ENCODE peak calls at places on chromosome 3, in seven cellular contexts. One of them, this sample, is unnamed.

GRCh38 chr3:13229291-13229949 is 156.2 kb upstream of the IQSEC1 start:
- DNase-seq in D721Med: no peak
- DNase-seq in GM13977: peak; percentile 54
- DNase-seq in amniotic epithelial cell: no peak
- DNase-seq in RWPE1: peak; percentile 32
- DNase-seq in HT1080: peak; percentile 34
- DNase-seq in renal cortical epithelial cell: peak; percentile 40
- DNase-seq in this sample: peak; percentile 46

GRCh38 chr3:194089357-194090177 is 46.4 kb upstream of the HES1 start:
- DNase-seq in HT1080: peak; percentile 100
- DNase-seq in renal cortical epithelial cell: peak; percentile 100
- DNase-seq in RWPE1: peak; percentile 98
- DNase-seq in GM13977: peak; percentile 65
- DNase-seq in D721Med: no peak
- DNase-seq in amniotic epithelial cell: peak; percentile 100
- DNase-seq in this sample: no peak

GRCh38 chr3:10945683-10946287 is 46.8 kb upstream of the SLC6A1 start:
- DNase-seq in RWPE1: peak; percentile 49
- DNase-seq in renal cortical epithelial cell: peak; percentile 13
- DNase-seq in GM13977: peak; percentile 74
- DNase-seq in amniotic epithelial cell: peak; percentile 16
- DNase-seq in D721Med: peak; percentile 87
- DNase-seq in HT1080: peak; percentile 42
- DNase-seq in this sample: peak; percentile 59

GRCh38 chr3:40939113-40940070 is 259.9 kb upstream of the CTNNB1 start:
- DNase-seq in amniotic epithelial cell: no peak
- DNase-seq in GM13977: no peak
- DNase-seq in D721Med: no peak
- DNase-seq in RWPE1: no peak
- DNase-seq in HT1080: no peak
- DNase-seq in renal cortical epithelial cell: peak; percentile 77
- DNase-seq in this sample: no peak

GRCh38 chr3:169813757-169814517 is 1.2 kb upstream of the LRRC34 start:
- DNase-seq in GM13977: peak; percentile 76
- DNase-seq in RWPE1: no peak
- DNase-seq in amniotic epithelial cell: peak; percentile 24
- DNase-seq in D721Med: no peak
- DNase-seq in HT1080: no peak
- DNase-seq in renal cortical epithelial cell: no peak
- DNase-seq in this sample: peak; percentile 97

GRCh38 chr3:150905339-150905738 is at the start of gene MINDY4B:
- DNase-seq in HT1080: no peak
- DNase-seq in renal cortical epithelial cell: no peak
- DNase-seq in RWPE1: no peak
- DNase-seq in GM13977: no peak
- DNase-seq in D721Med: no peak
- DNase-seq in amniotic epithelial cell: no peak
- DNase-seq in this sample: no peak

GRCh38 chr3:12796171-12797123 is at the start of gene CAND2:
- DNase-seq in renal cortical epithelial cell: no peak
- DNase-seq in HT1080: no peak
- DNase-seq in RWPE1: peak; percentile 5
- DNase-seq in D721Med: no peak
- DNase-seq in GM13977: peak; percentile 64
- DNase-seq in amniotic epithelial cell: peak; percentile 28
- DNase-seq in this sample: no peak

GRCh38 chr3:129305592-129306091 is 27.0 kb downstream of the HMCES start:
- DNase-seq in RWPE1: peak; percentile 97
- DNase-seq in renal cortical epithelial cell: peak; percentile 81
- DNase-seq in HT1080: no peak
- DNase-seq in amniotic epithelial cell: peak; percentile 89
- DNase-seq in D721Med: no peak
- DNase-seq in GM13977: peak; percentile 49
- DNase-seq in this sample: peak; percentile 42

GRCh38 chr3:174193559-174193958 is 665.6 kb upstream of the NAALADL2 start:
- DNase-seq in D721Med: no peak
- DNase-seq in RWPE1: no peak
- DNase-seq in renal cortical epithelial cell: no peak
- DNase-seq in HT1080: no peak
- DNase-seq in amniotic epithelial cell: no peak
- DNase-seq in GM13977: no peak
- DNase-seq in this sample: no peak

GRCh38 chr3:172915911-172916514 is 165.5 kb downstream of the ECT2 start:
- DNase-seq in RWPE1: no peak
- DNase-seq in renal cortical epithelial cell: peak; percentile 13
- DNase-seq in amniotic epithelial cell: no peak
- DNase-seq in D721Med: no peak
- DNase-seq in GM13977: no peak
- DNase-seq in HT1080: no peak
- DNase-seq in this sample: no peak